ENCODE peak calls at places on chromosomes 16 and 17, in seven cellular contexts. B, Q, R, E, J, I and Y are unnamed samples.

GRCh38 chr17:9594065-9594464 is 17.6 kb downstream of the CFAP52 start:
- DNase-seq in B (no peak), Q (no peak), R (no peak), E (no peak), J (no peak), I (no peak), Y (no peak)

GRCh38 chr16:27526169-27526568 is 23.5 kb downstream of the GTF3C1 start:
- DNase-seq in B (peak), Q (no peak), R (no peak), E (no peak), J (peak), I (no peak), Y (no peak)

GRCh38 chr16:48276102-48276501 is 28.8 kb upstream of the ABCC11 start:
- DNase-seq in B (no peak), Q (peak), R (peak), E (no peak), J (no peak), I (no peak), Y (no peak)

GRCh38 chr17:80822700-80823410 is 168.8 kb upstream of the CHMP6 start:
- DNase-seq in B (no peak), Q (peak), R (no peak), E (peak), J (no peak), I (no peak), Y (no peak)

GRCh38 chr17:1762233-1762905 is 509 bp downstream of the SERPINF1 start:
- DNase-seq in B (peak), Q (no peak), R (peak), E (peak), J (peak), I (peak), Y (peak)

GRCh38 chr17:4947411-4948165 is 742 bp downstream of the PFN1 start:
- DNase-seq in B (peak), Q (peak), R (peak), E (peak), J (peak), I (peak), Y (peak)

GRCh38 chr16:4696172-4696904 is 3.0 kb downstream of the NUDT16L1 start:
- DNase-seq in B (no peak), Q (no peak), R (no peak), E (no peak), J (peak), I (no peak), Y (no peak)

GRCh38 chr16:59192551-59193199 is 458.6 kb upstream of the GOT2 start:
- DNase-seq in B (peak), Q (peak), R (no peak), E (peak), J (no peak), I (peak), Y (peak)

GRCh38 chr17:41163828-41164227 is 3.3 kb upstream of the KRTAP4-4 start:
- DNase-seq in B (no peak), Q (no peak), R (no peak), E (no peak), J (no peak), I (no peak), Y (no peak)

GRCh38 chr16:75000481-75001081 is 1.8 kb downstream of the ZNRF1 start:
- DNase-seq in B (no peak), Q (peak), R (peak), E (no peak), J (peak), I (no peak), Y (peak)

GRCh38 chr16:12458051-12458450 is 345.6 kb downstream of the CPPED1 start:
- DNase-seq in B (no peak), Q (no peak), R (no peak), E (no peak), J (no peak), I (no peak), Y (no peak)

GRCh38 chr16:72875291-72876036 is 172.5 kb downstream of the ZFHX3 start:
- DNase-seq in B (peak), Q (peak), R (no peak), E (no peak), J (no peak), I (no peak), Y (no peak)

GRCh38 chr16:69873783-69874182 is 77.4 kb upstream of the CLEC18A start:
- DNase-seq in B (no peak), Q (no peak), R (no peak), E (no peak), J (no peak), I (no peak), Y (no peak)

GRCh38 chr16:68275611-68276191 is 11.4 kb downstream of the SLC7A6 start:
- DNase-seq in B (peak), Q (no peak), R (no peak), E (peak), J (no peak), I (no peak), Y (no peak)

GRCh38 chr17:56176101-56176500 is 22.8 kb downstream of the ANKFN1 start:
- DNase-seq in B (no peak), Q (peak), R (peak), E (no peak), J (no peak), I (peak), Y (peak)

GRCh38 chr16:27458196-27458728 is 56.3 kb downstream of the IL21R start:
- DNase-seq in B (no peak), Q (no peak), R (no peak), E (peak), J (no peak), I (no peak), Y (no peak)

GRCh38 chr16:50167603-50168002 is 14.5 kb downstream of the TENT4B start:
- DNase-seq in B (no peak), Q (no peak), R (no peak), E (no peak), J (no peak), I (no peak), Y (no peak)

GRCh38 chr16:51167170-51167710 is 16.2 kb upstream of the SALL1 start:
- DNase-seq in B (no peak), Q (no peak), R (no peak), E (no peak), J (no peak), I (no peak), Y (no peak)

GRCh38 chr16:72282338-72282737 is 110.4 kb upstream of the PMFBP1 start:
- DNase-seq in B (no peak), Q (no peak), R (no peak), E (no peak), J (no peak), I (no peak), Y (no peak)